ENCODE peak calls at places on chromosome 17, in five cellular contexts. D is cardiac muscle cell, V is heart left ventricle, S is epithelial cell of esophagus, K is fibroblast of mammary gland. O is an unnamed sample.

GRCh38 chr17:46772879-46773620 is 45.4 kb downstream of the WNT3 start:
- DNase-seq in S (no peak), K (no peak), D (peak), V (no peak), O (no peak)

GRCh38 chr17:75846701-75847594 is 2.7 kb upstream of the UNC13D start:
- DNase-seq in D (peak), K (no peak), V (no peak), S (no peak), O (no peak)

GRCh38 chr17:38457577-38458371 is 29.5 kb downstream of the ARHGAP23 start:
- DNase-seq in S (no peak), D (no peak), V (no peak), K (no peak), O (no peak)

GRCh38 chr17:17723354-17724261 is 42.4 kb downstream of the RAI1 start:
- DNase-seq in D (peak), K (peak), V (no peak), S (peak), O (peak)

GRCh38 chr17:39576187-39576586 is 31.5 kb downstream of the NEUROD2 start:
- DNase-seq in S (peak), V (no peak), K (no peak), D (peak), O (peak)

GRCh38 chr17:41404024-41404651 is 6.7 kb upstream of the KRT31 start:
- DNase-seq in S (peak), K (peak), D (no peak), V (peak), O (peak)

GRCh38 chr17:21164226-21165019 is 37.7 kb downstream of the DHRS7B start:
- DNase-seq in S (no peak), K (no peak), V (no peak), D (no peak), O (no peak)

GRCh38 chr17:48717367-48718161 is 4.8 kb downstream of the PRAC1 start:
- DNase-seq in D (no peak), V (no peak), S (no peak), K (no peak), O (no peak)

GRCh38 chr17:4948166-4948996 is at the start of gene PFN1:
- DNase-seq in D (peak), S (peak), V (peak), K (peak), O (peak)

GRCh38 chr17:82457071-82457789 is 1.3 kb upstream of the NARF start:
- DNase-seq in V (peak), K (no peak), S (no peak), D (no peak), O (no peak)

GRCh38 chr17:2303278-2304188 is at the start of the genes SMG6 and SRR:
- DNase-seq in D (peak), K (peak), S (peak), V (peak), O (peak)

GRCh38 chr17:61444831-61445230 is 7.4 kb upstream of the TBX4 start:
- DNase-seq in V (no peak), S (no peak), K (peak), D (no peak), O (no peak)

GRCh38 chr17:19249681-19250080 is 12.5 kb downstream of the EPN2 start:
- DNase-seq in V (peak), K (peak), D (no peak), S (no peak), O (no peak)

GRCh38 chr17:1916339-1916738 is 86.5 kb downstream of the RPA1 start:
- DNase-seq in K (no peak), S (no peak), V (no peak), D (no peak), O (no peak)

GRCh38 chr17:600576-601301 is 113.9 kb downstream of the VPS53 start:
- DNase-seq in S (no peak), K (peak), D (no peak), V (no peak), O (no peak)

GRCh38 chr17:68693466-68693865 is 92.3 kb upstream of the FAM20A start:
- DNase-seq in V (no peak), K (no peak), D (no peak), S (no peak), O (no peak)

GRCh38 chr17:67469208-67469980 is 92.3 kb downstream of the PITPNC1 start:
- DNase-seq in S (peak), K (no peak), V (no peak), D (peak), O (no peak)

GRCh38 chr17:29753845-29754439 is 131.2 kb upstream of the CORO6 start:
- DNase-seq in K (no peak), V (no peak), D (no peak), S (no peak), O (no peak)

GRCh38 chr17:42422412-42422957 is 571 bp downstream of the CAVIN1 start:
- DNase-seq in V (peak), S (peak), D (peak), K (no peak), O (no peak)

GRCh38 chr17:391850-392249 is 39.2 kb upstream of the RPH3AL start:
- DNase-seq in V (no peak), K (no peak), S (no peak), D (no peak), O (no peak)

GRCh38 chr17:81859906-81860755 is at the start of gene P4HB:
- DNase-seq in V (no peak), K (no peak), S (no peak), D (no peak), O (no peak)

GRCh38 chr17:4154201-4154600 is 11.2 kb downstream of the CYB5D2 start:
- DNase-seq in D (no peak), S (peak), K (no peak), V (no peak), O (peak)

GRCh38 chr17:80428796-80429195 is 13.8 kb downstream of the ENDOV start:
- DNase-seq in K (no peak), S (peak), D (no peak), V (no peak), O (no peak)

GRCh38 chr17:14471052-14471451 is 170.2 kb downstream of the HS3ST3B1 start:
- DNase-seq in V (no peak), D (no peak), S (peak), K (peak), O (peak)

GRCh38 chr17:80720624-80721577 is 176.3 kb downstream of the RPTOR start:
- DNase-seq in S (peak), K (peak), V (no peak), D (no peak), O (peak)

GRCh38 chr17:62014526-62014925 is 50.6 kb downstream of the MED13 start:
- DNase-seq in D (no peak), V (no peak), S (no peak), K (no peak), O (no peak)

GRCh38 chr17:19979917-19980770 is 2.5 kb upstream of the AKAP10 start:
- DNase-seq in V (peak), S (no peak), K (peak), D (no peak), O (no peak)

GRCh38 chr17:43791589-43791988 is 11.4 kb downstream of the CFAP97D1 start:
- DNase-seq in K (peak), D (peak), V (no peak), S (peak), O (peak)

GRCh38 chr17:79808763-79809529 is 12.1 kb upstream of the CBX8 start:
- DNase-seq in V (no peak), D (no peak), K (no peak), S (peak), O (peak)

GRCh38 chr17:4186244-4186920 is 43.4 kb downstream of the CYB5D2 start:
- DNase-seq in K (peak), D (no peak), S (no peak), V (no peak), O (peak)

GRCh38 chr17:50893183-50893993 is 27.2 kb upstream of the TOB1 start:
- DNase-seq in K (peak), S (peak), V (peak), D (no peak), O (peak)
- H3K4me3 ChIP-seq in K (no peak), S (no peak), V (no peak), D (no peak), O (no peak)

DNA sequence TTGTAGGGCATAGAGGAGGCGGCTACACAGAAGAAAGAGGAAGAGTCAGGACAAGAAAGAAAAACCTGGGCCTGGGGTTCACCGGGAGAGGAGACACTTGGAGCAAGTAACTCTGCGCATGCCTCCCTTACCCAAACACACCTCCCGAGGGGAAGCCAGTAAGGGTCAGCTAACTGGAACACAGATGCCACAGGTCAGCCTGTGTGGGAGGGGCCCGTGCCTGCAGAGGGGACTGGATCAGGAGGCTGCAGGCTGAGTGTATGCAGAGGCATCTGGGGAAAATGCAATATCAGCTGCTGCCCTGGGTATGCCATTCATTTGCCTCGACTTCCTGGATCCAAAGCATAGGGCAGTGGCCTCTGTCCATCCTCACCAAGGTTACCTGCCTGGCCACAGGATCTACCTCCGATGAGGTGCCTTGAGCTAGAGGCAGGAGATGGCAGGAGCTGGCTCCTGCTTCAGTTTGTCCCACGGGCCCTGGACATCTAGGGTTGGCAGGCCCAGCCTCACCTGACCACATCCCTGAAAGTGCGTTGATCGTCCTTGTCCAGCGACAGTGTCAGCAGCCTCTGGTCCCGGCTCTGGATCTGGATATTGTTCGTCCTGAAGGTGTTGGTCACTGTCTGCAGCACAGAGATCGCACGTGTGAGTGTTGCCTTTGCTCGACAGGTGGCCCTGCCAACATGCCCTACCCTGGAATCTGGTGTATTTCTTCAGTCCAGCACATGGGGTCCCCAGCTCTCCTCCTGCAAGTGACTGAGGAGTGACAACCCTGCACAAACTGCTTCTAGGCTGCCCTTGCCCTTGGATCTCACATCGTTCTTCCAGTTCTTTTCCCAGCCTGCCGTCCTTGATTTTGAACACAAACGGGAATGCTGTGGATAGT is 4.6 kb upstream of the MFSD6L start:
- DNase-seq in V (no peak), K (no peak), S (no peak), D (peak), O (no peak)
- TF ChIP-seq CTCF in V (no peak), K (no peak), S (no peak), D (no peak), O (no peak)

GRCh38 chr17:57178839-57179238 is 77.5 kb upstream of the MSI2 start:
- DNase-seq in V (no peak), D (no peak), S (no peak), K (no peak), O (no peak)
- H3K4me3 ChIP-seq in V (no peak), D (no peak), S (no peak), K (no peak), O (no peak)

GRCh38 chr17:6712854-6713129 is 377 bp downstream of the SLC13A5 start:
- DNase-seq in S (no peak), K (no peak), D (no peak), V (no peak), O (no peak)

GRCh38 chr17:6713918-6714271 is 726 bp upstream of the SLC13A5 start:
- DNase-seq in V (no peak), K (no peak), S (no peak), D (no peak), O (no peak)

GRCh38 chr17:6712058-6712853 is 913 bp downstream of the SLC13A5 start:
- DNase-seq in K (no peak), D (peak), V (no peak), S (peak), O (peak)

GRCh38 chr17:6714315-6714874 is 1.2 kb upstream of the SLC13A5 start:
- DNase-seq in K (no peak), V (no peak), S (no peak), D (no peak), O (no peak)

GRCh38 chr17:6713130-6713917 is at the start of gene SLC13A5:
- DNase-seq in K (peak), V (no peak), D (peak), S (peak), O (peak)
- TF ChIP-seq CTCF in K (peak), V (peak), D (peak), S (peak), O (peak)

GRCh38 chr17:73301359-73301758 is 10.4 kb downstream of the CDC42EP4 start:
- DNase-seq in V (no peak), K (no peak), D (no peak), S (no peak), O (no peak)

GRCh38 chr17:73302189-73302588 is 9.6 kb downstream of the CDC42EP4 start:
- DNase-seq in S (no peak), K (peak), D (no peak), V (no peak), O (no peak)

GRCh38 chr17:73297934-73298861 is 13.6 kb downstream of the CDC42EP4 start:
- DNase-seq in S (no peak), D (no peak), K (no peak), V (no peak), O (no peak)

GRCh38 chr17:73304438-73304837 is 7.4 kb downstream of the CDC42EP4 start:
- DNase-seq in S (no peak), V (no peak), D (no peak), K (peak), O (no peak)

GRCh38 chr17:73300392-73300791 is 11.4 kb downstream of the CDC42EP4 start:
- DNase-seq in D (no peak), S (no peak), K (no peak), V (no peak), O (no peak)
- H3K4me3 ChIP-seq in D (no peak), S (no peak), K (no peak), V (no peak), O (no peak)

GRCh38 chr17:77266891-77267341 is 126.1 kb downstream of the SEC14L1 start:
- DNase-seq in V (no peak), K (no peak), S (peak), D (no peak), O (peak)
- TF ChIP-seq CTCF in V (no peak), K (peak), S (peak), D (peak), O (peak)

O was measured in bronchial epithelial cell.